ENCODE peak calls at places on chromosomes 12 and 14, in five cellular contexts. One of them, this sample, is unnamed.

GRCh38 chr12:96327346-96327745 is 72.9 kb downstream of the CDK17 start:
- ATAC-seq in upper lobe of right lung: no peak
- ATAC-seq in CD4-positive, alpha-beta T cell: peak; percentile 8
- ATAC-seq in right cardiac atrium: no peak
- ATAC-seq in body of pancreas: no peak
- ATAC-seq in this sample: no peak

GRCh38 chr14:72704507-72704906 is 189.4 kb downstream of the DPF3 start:
- ATAC-seq in upper lobe of right lung: peak; percentile 16
- ATAC-seq in CD4-positive, alpha-beta T cell: no peak
- ATAC-seq in right cardiac atrium: no peak
- ATAC-seq in body of pancreas: no peak
- ATAC-seq in this sample: no peak

GRCh38 chr12:75881910-75882309 is 149.7 kb downstream of the PHLDA1 start:
- ATAC-seq in upper lobe of right lung: no peak
- ATAC-seq in CD4-positive, alpha-beta T cell: no peak
- ATAC-seq in right cardiac atrium: no peak
- ATAC-seq in body of pancreas: no peak
- ATAC-seq in this sample: no peak

GRCh38 chr12:92059976-92060375 is 85.7 kb downstream of the BTG1 start:
- ATAC-seq in upper lobe of right lung: peak; percentile 55
- ATAC-seq in CD4-positive, alpha-beta T cell: no peak
- ATAC-seq in right cardiac atrium: no peak
- ATAC-seq in body of pancreas: no peak
- ATAC-seq in this sample: no peak

GRCh38 chr12:120598674-120599463 is 17.7 kb upstream of the POP5 start:
- ATAC-seq in upper lobe of right lung: peak; percentile 86
- ATAC-seq in CD4-positive, alpha-beta T cell: no peak
- ATAC-seq in right cardiac atrium: peak; percentile 84
- ATAC-seq in body of pancreas: peak; percentile 75
- ATAC-seq in this sample: no peak

GRCh38 chr14:101791919-101792572 is 30.5 kb downstream of the PPP2R5C start:
- ATAC-seq in upper lobe of right lung: peak; percentile 58
- ATAC-seq in CD4-positive, alpha-beta T cell: peak; percentile 84
- ATAC-seq in right cardiac atrium: peak; percentile 66
- ATAC-seq in body of pancreas: peak; percentile 52
- ATAC-seq in this sample: peak; percentile 43

GRCh38 chr14:89409961-89410360 is 7.1 kb downstream of the FOXN3 start:
- ATAC-seq in upper lobe of right lung: peak; percentile 49
- ATAC-seq in CD4-positive, alpha-beta T cell: no peak
- ATAC-seq in right cardiac atrium: no peak
- ATAC-seq in body of pancreas: no peak
- ATAC-seq in this sample: no peak

GRCh38 chr12:13570005-13570694 is 373.6 kb downstream of the EMP1 start:
- ATAC-seq in upper lobe of right lung: no peak
- ATAC-seq in CD4-positive, alpha-beta T cell: no peak
- ATAC-seq in right cardiac atrium: no peak
- ATAC-seq in body of pancreas: no peak
- ATAC-seq in this sample: no peak

GRCh38 chr12:59928416-59928815 is 332.6 kb downstream of the SLC16A7 start:
- ATAC-seq in upper lobe of right lung: no peak
- ATAC-seq in CD4-positive, alpha-beta T cell: no peak
- ATAC-seq in right cardiac atrium: no peak
- ATAC-seq in body of pancreas: peak; percentile 95
- ATAC-seq in this sample: no peak

GRCh38 chr14:54702014-54702491 is 135.1 kb downstream of the SAMD4A start:
- ATAC-seq in upper lobe of right lung: no peak
- ATAC-seq in CD4-positive, alpha-beta T cell: no peak
- ATAC-seq in right cardiac atrium: no peak
- ATAC-seq in body of pancreas: no peak
- ATAC-seq in this sample: no peak

GRCh38 chr12:119819322-119819721 is 57.8 kb downstream of the CIT start:
- ATAC-seq in upper lobe of right lung: no peak
- ATAC-seq in CD4-positive, alpha-beta T cell: no peak
- ATAC-seq in right cardiac atrium: no peak
- ATAC-seq in body of pancreas: no peak
- ATAC-seq in this sample: no peak

GRCh38 chr14:23561259-23561658 is 5.2 kb downstream of the THTPA start:
- ATAC-seq in upper lobe of right lung: no peak
- ATAC-seq in CD4-positive, alpha-beta T cell: no peak
- ATAC-seq in right cardiac atrium: no peak
- ATAC-seq in body of pancreas: no peak
- ATAC-seq in this sample: no peak

GRCh38 chr14:23559921-23560520 is 4.0 kb downstream of the THTPA start:
- ATAC-seq in upper lobe of right lung: no peak
- ATAC-seq in CD4-positive, alpha-beta T cell: no peak
- ATAC-seq in right cardiac atrium: no peak
- ATAC-seq in body of pancreas: no peak
- ATAC-seq in this sample: no peak

GRCh38 chr14:23562822-23563472 is 4.6 kb downstream of the AP1G2 start:
- ATAC-seq in upper lobe of right lung: peak; percentile 46
- ATAC-seq in CD4-positive, alpha-beta T cell: peak; percentile 27
- ATAC-seq in right cardiac atrium: peak; percentile 4
- ATAC-seq in body of pancreas: no peak
- ATAC-seq in this sample: peak; percentile 13

GRCh38 chr14:23563473-23564180 is 4.0 kb downstream of the AP1G2 start:
- ATAC-seq in upper lobe of right lung: no peak
- ATAC-seq in CD4-positive, alpha-beta T cell: no peak
- ATAC-seq in right cardiac atrium: no peak
- ATAC-seq in body of pancreas: no peak
- ATAC-seq in this sample: no peak

GRCh38 chr14:23561873-23562821 is 5.4 kb downstream of the AP1G2 start:
- ATAC-seq in upper lobe of right lung: peak; percentile 48
- ATAC-seq in CD4-positive, alpha-beta T cell: no peak
- ATAC-seq in right cardiac atrium: no peak
- ATAC-seq in body of pancreas: no peak
- ATAC-seq in this sample: no peak
- H3K27me3 ChIP-seq in upper lobe of right lung: no peaks in the 10 kb centered on the region
- H3K27me3 ChIP-seq in CD4-positive, alpha-beta T cell: no peaks in the 10 kb centered on the region
- H3K27me3 ChIP-seq in right cardiac atrium: no peaks in the 10 kb centered on the region
- H3K27me3 ChIP-seq in body of pancreas: no peaks in the 10 kb centered on the region
- H3K27me3 ChIP-seq in this sample: no peaks in the 10 kb centered on the region

DNA sequence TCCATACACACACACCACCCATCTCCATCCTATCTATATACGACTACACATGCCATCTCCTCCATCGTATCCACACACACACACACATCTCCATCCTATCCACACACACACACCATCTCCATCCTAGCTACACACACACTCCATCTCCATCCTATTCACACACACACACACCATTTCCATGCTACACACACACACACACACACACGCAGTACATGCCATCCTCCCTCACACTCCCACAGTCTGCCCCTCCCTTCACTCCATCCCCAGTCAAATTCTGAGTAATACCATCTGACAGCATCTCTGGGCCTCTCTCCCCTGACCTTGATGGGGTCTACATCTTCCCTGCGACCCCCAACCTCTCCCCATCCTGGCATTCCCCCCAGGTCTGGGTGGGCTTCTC is 193.8 kb upstream of the LHX5 start:
- ATAC-seq in upper lobe of right lung: peak; percentile 12
- ATAC-seq in CD4-positive, alpha-beta T cell: no peak
- ATAC-seq in right cardiac atrium: no peak
- ATAC-seq in body of pancreas: no peak
- ATAC-seq in this sample: no peak
- H3K27me3 ChIP-seq in upper lobe of right lung: peaks cover 49% of the 10 kb centered on the region
- H3K27me3 ChIP-seq in CD4-positive, alpha-beta T cell: peaks cover 26% of the 10 kb centered on the region
- H3K27me3 ChIP-seq in right cardiac atrium: no peaks in the 10 kb centered on the region
- H3K27me3 ChIP-seq in body of pancreas: no peaks in the 10 kb centered on the region
- H3K27me3 ChIP-seq in this sample: peaks cover 67% of the 10 kb centered on the region

DNA sequence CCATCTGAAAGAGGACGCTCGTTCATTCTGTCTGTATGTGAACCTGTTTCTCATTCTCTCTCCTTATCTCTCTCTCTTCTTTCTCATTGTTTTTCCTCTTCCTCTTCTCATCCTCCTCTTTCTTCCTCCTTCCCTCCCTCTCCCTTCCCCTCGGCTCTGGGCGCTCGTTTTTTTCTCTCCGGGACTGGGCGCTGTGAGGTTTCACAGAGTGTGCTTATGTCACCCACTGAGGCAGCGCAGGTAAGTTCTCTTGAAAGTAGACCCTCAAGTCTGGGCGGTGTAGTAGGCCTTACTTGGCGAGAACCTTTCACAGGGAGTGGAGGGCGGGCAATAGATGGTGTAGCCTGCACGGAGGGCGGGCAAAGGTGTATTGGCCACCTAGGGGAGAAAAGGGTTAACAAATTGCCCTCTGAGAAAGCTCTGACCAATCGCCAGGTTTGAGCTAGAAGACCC is 4.5 kb upstream of the SIX1 start:
- ATAC-seq in upper lobe of right lung: no peak
- ATAC-seq in CD4-positive, alpha-beta T cell: no peak
- ATAC-seq in right cardiac atrium: no peak
- ATAC-seq in body of pancreas: no peak
- ATAC-seq in this sample: no peak
- H3K27me3 ChIP-seq in upper lobe of right lung: peaks cover 89% of the 10 kb centered on the region
- H3K27me3 ChIP-seq in CD4-positive, alpha-beta T cell: peaks cover 93% of the 10 kb centered on the region
- H3K27me3 ChIP-seq in right cardiac atrium: no peaks in the 10 kb centered on the region
- H3K27me3 ChIP-seq in body of pancreas: peaks cover 5% of the 10 kb centered on the region
- H3K27me3 ChIP-seq in this sample: peaks cover 100% of the 10 kb centered on the region

DNA sequence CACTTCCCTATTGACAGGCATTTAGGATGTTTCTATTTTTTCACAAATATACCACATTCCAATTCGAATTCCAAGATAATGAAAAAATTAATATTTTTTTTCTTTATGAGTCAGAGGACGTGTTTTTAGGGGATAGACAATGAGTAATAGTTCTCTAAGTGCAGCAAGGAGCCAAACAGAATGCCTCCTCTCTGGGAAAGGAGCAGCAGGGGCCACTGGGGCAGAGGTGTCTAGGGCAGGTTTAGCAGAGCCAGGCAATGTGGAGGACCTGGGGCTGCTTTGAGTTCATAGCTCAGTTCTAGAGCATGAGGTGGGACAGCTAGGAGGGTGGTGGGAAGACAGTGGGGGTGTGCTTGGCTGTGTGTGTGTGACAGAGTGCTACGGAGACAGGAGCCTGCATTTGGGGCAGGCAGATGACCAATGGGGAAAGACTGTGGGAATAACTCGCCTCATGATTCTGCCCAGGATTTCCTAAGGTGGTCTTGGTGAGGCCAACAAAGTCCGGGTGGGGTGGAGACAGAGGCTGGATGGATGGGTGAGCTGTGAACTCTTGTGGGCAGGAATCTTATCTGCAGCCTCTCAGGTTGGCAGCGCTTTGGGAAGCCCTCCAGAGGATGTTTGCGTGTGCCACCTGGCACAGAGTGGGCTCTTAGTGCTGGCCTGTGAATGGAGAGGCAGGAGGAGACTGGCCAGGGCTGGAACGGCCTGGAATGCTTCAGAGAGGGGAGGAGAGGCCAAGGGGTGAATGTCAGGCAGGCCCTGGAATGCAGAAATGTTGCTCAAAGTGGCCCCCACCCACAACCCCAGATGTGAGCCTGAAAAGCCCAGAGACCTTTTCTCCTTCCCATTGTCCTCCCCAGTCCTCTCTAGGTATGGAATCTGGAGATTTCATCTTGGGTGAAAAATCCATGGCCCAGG is 2.4 kb upstream of the KRT7 start:
- ATAC-seq in upper lobe of right lung: peak; percentile 69
- ATAC-seq in CD4-positive, alpha-beta T cell: no peak
- ATAC-seq in right cardiac atrium: peak; percentile 35
- ATAC-seq in body of pancreas: peak; percentile 67
- ATAC-seq in this sample: no peak
- H3K27me3 ChIP-seq in upper lobe of right lung: peaks cover 10% of the 10 kb centered on the region
- H3K27me3 ChIP-seq in CD4-positive, alpha-beta T cell: peaks cover 38% of the 10 kb centered on the region
- H3K27me3 ChIP-seq in right cardiac atrium: no peaks in the 10 kb centered on the region
- H3K27me3 ChIP-seq in body of pancreas: no peaks in the 10 kb centered on the region
- H3K27me3 ChIP-seq in this sample: peaks cover 61% of the 10 kb centered on the region

GRCh38 chr12:45049912-45050318 is 984 bp downstream of the DBX2 start:
- ATAC-seq in upper lobe of right lung: no peak
- ATAC-seq in CD4-positive, alpha-beta T cell: no peak
- ATAC-seq in right cardiac atrium: no peak
- ATAC-seq in body of pancreas: no peak
- ATAC-seq in this sample: no peak

GRCh38 chr12:45051490-45052105 is 699 bp upstream of the DBX2 start:
- ATAC-seq in upper lobe of right lung: peak; percentile 24
- ATAC-seq in CD4-positive, alpha-beta T cell: no peak
- ATAC-seq in right cardiac atrium: no peak
- ATAC-seq in body of pancreas: no peak
- ATAC-seq in this sample: no peak

GRCh38 chr12:45050331-45050750 is 558 bp downstream of the DBX2 start:
- ATAC-seq in upper lobe of right lung: peak; percentile 25
- ATAC-seq in CD4-positive, alpha-beta T cell: no peak
- ATAC-seq in right cardiac atrium: no peak
- ATAC-seq in body of pancreas: no peak
- ATAC-seq in this sample: no peak

GRCh38 chr12:45050751-45051489 is at the start of gene DBX2:
- ATAC-seq in upper lobe of right lung: peak; percentile 46
- ATAC-seq in CD4-positive, alpha-beta T cell: no peak
- ATAC-seq in right cardiac atrium: peak; percentile 60
- ATAC-seq in body of pancreas: no peak
- ATAC-seq in this sample: no peak
- H3K27me3 ChIP-seq in upper lobe of right lung: peaks cover 44% of the 10 kb centered on the region
- H3K27me3 ChIP-seq in CD4-positive, alpha-beta T cell: peaks cover 54% of the 10 kb centered on the region
- H3K27me3 ChIP-seq in right cardiac atrium: peaks cover 3% of the 10 kb centered on the region
- H3K27me3 ChIP-seq in body of pancreas: no peaks in the 10 kb centered on the region
- H3K27me3 ChIP-seq in this sample: peaks cover 40% of the 10 kb centered on the region

GRCh38 chr12:94873368-94874085 is 130.0 kb downstream of the NDUFA12 start:
- ATAC-seq in upper lobe of right lung: peak; percentile 82
- ATAC-seq in CD4-positive, alpha-beta T cell: no peak
- ATAC-seq in right cardiac atrium: peak; percentile 86
- ATAC-seq in body of pancreas: peak; percentile 64
- ATAC-seq in this sample: peak; percentile 83

GRCh38 chr12:94874086-94874985 is 129.2 kb downstream of the NDUFA12 start:
- ATAC-seq in upper lobe of right lung: no peak
- ATAC-seq in CD4-positive, alpha-beta T cell: no peak
- ATAC-seq in right cardiac atrium: peak; percentile 13
- ATAC-seq in body of pancreas: no peak
- ATAC-seq in this sample: no peak

GRCh38 chr12:94875525-94875924 is 128.0 kb downstream of the NDUFA12 start:
- ATAC-seq in upper lobe of right lung: peak; percentile 31
- ATAC-seq in CD4-positive, alpha-beta T cell: peak; percentile 48
- ATAC-seq in right cardiac atrium: peak; percentile 14
- ATAC-seq in body of pancreas: no peak
- ATAC-seq in this sample: no peak

GRCh38 chr12:94872671-94873367 is 130.7 kb downstream of the NDUFA12 start:
- ATAC-seq in upper lobe of right lung: peak; percentile 31
- ATAC-seq in CD4-positive, alpha-beta T cell: no peak
- ATAC-seq in right cardiac atrium: peak; percentile 28
- ATAC-seq in body of pancreas: no peak
- ATAC-seq in this sample: peak; percentile 35

DNA sequence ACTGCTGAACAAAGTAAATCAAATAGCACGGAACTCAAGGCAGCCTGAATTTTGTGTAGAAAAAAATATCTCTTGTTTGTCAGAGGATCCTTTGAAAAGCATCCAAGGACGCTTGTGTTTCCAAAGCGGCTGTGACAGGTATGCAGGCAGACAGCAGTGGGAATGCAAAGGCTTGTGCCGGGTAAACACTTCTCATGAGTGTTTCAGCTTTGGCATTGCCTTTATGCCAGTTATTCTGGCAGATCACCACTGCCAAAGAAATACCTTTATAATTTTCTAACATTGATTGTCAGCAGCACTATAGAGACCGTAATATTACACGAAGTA is 128.5 kb downstream of the NDUFA12 start:
- ATAC-seq in upper lobe of right lung: no peak
- ATAC-seq in CD4-positive, alpha-beta T cell: no peak
- ATAC-seq in right cardiac atrium: no peak
- ATAC-seq in body of pancreas: no peak
- ATAC-seq in this sample: no peak
- H3K27me3 ChIP-seq in upper lobe of right lung: peaks cover 22% of the 10 kb centered on the region
- H3K27me3 ChIP-seq in CD4-positive, alpha-beta T cell: peaks cover 54% of the 10 kb centered on the region
- H3K27me3 ChIP-seq in right cardiac atrium: no peaks in the 10 kb centered on the region
- H3K27me3 ChIP-seq in body of pancreas: no peaks in the 10 kb centered on the region
- H3K27me3 ChIP-seq in this sample: peaks cover 7% of the 10 kb centered on the region

This sample was measured in gastroesophageal sphincter.